ENCODE peak calls at places on chromosomes 3 and 15, in eight cellular contexts. R is right atrium auricular region, X is uterus, S is PC-3, P is lung, V is PC-9, T is tibial artery, E is endothelial cell of umbilical vein. Y is an unnamed sample.

GRCh38 chr15:66025972-66026371 is 156.7 kb downstream of the RAB11A start:
- DNase-seq in R (no peak), S (peak; percentile 8), V (no peak), E (no peak), X (no peak), T (no peak), P (no peak), Y (no peak)

GRCh38 chr3:112546216-112546759 is 15.5 kb downstream of the ATG3 start:
- DNase-seq in P (no peak), V (no peak), S (peak; percentile 83), E (peak; percentile 37), R (no peak), X (no peak), T (no peak), Y (no peak)

GRCh38 chr15:100353469-100353868 is 11.7 kb upstream of the ADAMTS17 start:
- DNase-seq in S (no peak), E (no peak), T (no peak), R (no peak), P (no peak), X (no peak), V (no peak), Y (no peak)

GRCh38 chr3:50269977-50270413 is 1.0 kb downstream of the SEMA3B start:
- DNase-seq in X (no peak), E (no peak), P (no peak), R (no peak), V (no peak), T (no peak), S (peak; percentile 79), Y (no peak)

GRCh38 chr3:55664387-55664786 is 177.3 kb upstream of the WNT5A start:
- DNase-seq in X (no peak), P (no peak), S (no peak), V (no peak), T (no peak), E (no peak), R (no peak), Y (no peak)

GRCh38 chr15:101326462-101327146 is 31.6 kb upstream of the SNRPA1 start:
- DNase-seq in S (no peak), R (no peak), P (no peak), X (no peak), T (peak; percentile 37), V (no peak), E (no peak), Y (no peak)

GRCh38 chr15:96093063-96093462 is 237.4 kb upstream of the NR2F2 start:
- DNase-seq in T (no peak), E (peak; percentile 24), R (no peak), S (peak; percentile 6), V (no peak), X (no peak), P (no peak), Y (no peak)

GRCh38 chr15:97875513-97876285 is 84.8 kb upstream of the ARRDC4 start:
- DNase-seq in P (peak; percentile 51), T (no peak), R (no peak), E (no peak), X (no peak), S (no peak), V (no peak), Y (no peak)

GRCh38 chr3:128068156-128068620 is 16.0 kb downstream of the SEC61A1 start:
- DNase-seq in E (peak; percentile 54), T (no peak), V (peak; percentile 27), P (no peak), R (no peak), S (peak; percentile 55), X (no peak), Y (no peak)

GRCh38 chr15:98953000-98953776 is 54.4 kb downstream of the PGPEP1L start:
- DNase-seq in T (no peak), P (no peak), E (no peak), X (peak; percentile 29), R (no peak), V (no peak), S (no peak), Y (no peak)

GRCh38 chr3:58059349-58060321 is 51.4 kb downstream of the FLNB start:
- DNase-seq in V (no peak), R (peak; percentile 69), S (no peak), X (peak; percentile 91), P (no peak), E (peak; percentile 74), T (no peak), Y (no peak)

GRCh38 chr3:134794950-134795775 is at the start of gene EPHB1:
- DNase-seq in P (peak; percentile 77), V (peak; percentile 60), E (peak; percentile 96), T (peak; percentile 89), S (peak; percentile 79), R (peak; percentile 74), X (peak; percentile 87), Y (peak; percentile 83)

GRCh38 chr15:52689562-52689961 is 10.4 kb upstream of the ATOSA start:
- DNase-seq in X (no peak), T (no peak), S (no peak), V (no peak), P (no peak), E (no peak), R (no peak), Y (no peak)

GRCh38 chr3:56930706-56931105 is 129.0 kb upstream of the ARHGEF3 start:
- DNase-seq in V (no peak), X (no peak), P (no peak), E (peak; percentile 38), R (no peak), S (peak; percentile 88), T (no peak), Y (no peak)

GRCh38 chr3:176376531-176376930 is 820.8 kb downstream of the TBL1XR1 start:
- DNase-seq in V (no peak), T (no peak), X (no peak), R (no peak), E (no peak), S (peak; percentile 10), P (no peak), Y (no peak)

GRCh38 chr3:61617041-61617440 is 55.7 kb downstream of the PTPRG start:
- DNase-seq in P (no peak), S (no peak), X (no peak), R (no peak), T (no peak), V (no peak), E (peak; percentile 25), Y (no peak)

GRCh38 chr3:9135930-9136525 is 113.4 kb downstream of the SRGAP3 start:
- DNase-seq in S (no peak), E (no peak), V (no peak), T (no peak), X (no peak), P (no peak), R (no peak), Y (no peak)

GRCh38 chr15:23860290-23860751 is 173.2 kb upstream of the NDN start:
- DNase-seq in P (no peak), T (no peak), R (no peak), E (no peak), X (no peak), S (no peak), V (no peak), Y (no peak)

GRCh38 chr15:74777769-74778598 is 3.9 kb upstream of the CSK start:
- DNase-seq in X (no peak), S (no peak), T (no peak), P (no peak), V (no peak), E (no peak), R (no peak), Y (no peak)

GRCh38 chr3:176970770-176971169 is 226.5 kb downstream of the TBL1XR1 start:
- DNase-seq in V (no peak), T (no peak), P (no peak), E (no peak), S (no peak), R (no peak), X (no peak), Y (no peak)

GRCh38 chr15:68389936-68390790 is 41.8 kb downstream of the ITGA11 start:
- DNase-seq in V (peak; percentile 17), T (peak; percentile 48), P (no peak), X (peak; percentile 23), S (peak; percentile 31), R (peak; percentile 56), E (peak; percentile 80), Y (no peak)

GRCh38 chr3:55000546-55000945 is 72.7 kb upstream of the LRTM1 start:
- DNase-seq in E (no peak), V (peak; percentile 56), R (peak; percentile 67), T (no peak), S (peak; percentile 65), P (no peak), X (no peak), Y (no peak)

GRCh38 chr15:96049766-96050165 is 280.7 kb upstream of the NR2F2 start:
- DNase-seq in R (no peak), P (no peak), T (no peak), E (no peak), X (no peak), V (no peak), S (no peak), Y (no peak)

GRCh38 chr15:47514251-47514652 is 203.1 kb upstream of the SEMA6D start:
- DNase-seq in P (no peak), S (peak; percentile 79), R (no peak), V (no peak), X (no peak), T (no peak), E (peak; percentile 64), Y (no peak)

GRCh38 chr15:69794643-69795461 is 302.9 kb downstream of the TLE3 start:
- DNase-seq in T (peak; percentile 89), P (peak; percentile 67), E (no peak), S (peak; percentile 62), R (peak; percentile 84), V (peak; percentile 70), X (peak; percentile 31), Y (no peak)

GRCh38 chr15:31264534-31265089 is 62.0 kb upstream of the KLF13 start:
- DNase-seq in S (no peak), T (no peak), P (no peak), X (peak; percentile 4), R (peak; percentile 49), E (no peak), V (no peak), Y (no peak)
- H3K27ac ChIP-seq in S (no peak overlapping the region), T (no peak overlapping the region), P (no peak overlapping the region), X (no peak overlapping the region), R (peak overlapping the region; percentile 40), E (no peak overlapping the region), V (no peak overlapping the region), Y (peak overlapping the region; percentile 77)

DNA sequence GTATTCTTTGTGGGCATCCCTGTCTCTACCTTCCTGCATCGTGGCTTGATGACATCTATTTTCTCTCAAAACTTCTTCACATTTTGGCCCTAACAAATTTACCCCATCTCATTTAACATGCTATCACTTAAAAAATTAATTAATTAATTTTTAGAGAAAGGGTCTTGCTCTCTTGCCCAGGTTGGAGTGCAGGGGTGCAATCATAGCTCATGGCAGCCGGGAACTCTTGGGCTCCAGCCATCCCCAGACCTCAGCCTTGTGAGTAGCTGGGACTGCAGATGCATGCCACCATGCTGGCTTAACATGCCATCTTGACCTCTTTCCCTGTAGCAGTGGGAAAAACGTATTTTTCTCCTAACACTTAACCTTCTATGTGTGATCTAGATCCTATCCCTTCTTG is 20.6 kb downstream of the IQGAP1 start:
- DNase-seq in R (no peak), T (no peak), E (no peak), S (no peak), P (no peak), V (no peak), X (no peak), Y (no peak)
- H3K27ac ChIP-seq in R (no peak overlapping the region), T (peak overlapping the region; percentile 86), E (no peak overlapping the region), S (no peak overlapping the region), P (no peak overlapping the region), V (no peak overlapping the region), X (peak overlapping the region; percentile 96), Y (no peak overlapping the region)

GRCh38 chr3:13623101-13623654 is 74.3 kb downstream of the FBLN2 start:
- DNase-seq in V (peak; percentile 31), P (no peak), S (no peak), R (no peak), T (no peak), E (no peak), X (no peak), Y (no peak)
- H3K27ac ChIP-seq in V (no peak overlapping the region), P (no peak overlapping the region), S (no peak overlapping the region), R (no peak overlapping the region), T (no peak overlapping the region), E (no peak overlapping the region), X (no peak overlapping the region), Y (no peak overlapping the region)

GRCh38 chr3:16140894-16141285 is 33.6 kb upstream of the GALNT15 start:
- DNase-seq in V (no peak), T (no peak), S (no peak), X (no peak), E (no peak), P (no peak), R (no peak), Y (no peak)
- H3K27ac ChIP-seq in V (no peak overlapping the region), T (peak overlapping the region; percentile 77), S (peak overlapping the region; percentile 58), X (peak overlapping the region; percentile 78), E (peak overlapping the region; percentile 83), P (peak overlapping the region; percentile 24), R (peak overlapping the region; percentile 73), Y (no peak overlapping the region)

Y was measured in substantia nigra.